ENCODE peak calls at places on chromosomes 7 and 10, in four cellular contexts. One of them, this sample, is unnamed.

GRCh38 chr7:2493205-2493604 is 17.0 kb upstream of the GRIFIN start:
- DNase-seq in DMS153: no peak
- DNase-seq in GDM1: no peak
- DNase-seq in endothelial cell: no peak
- DNase-seq in this sample: no peak

GRCh38 chr7:24284699-24285506 is 913 bp downstream of the NPY start:
- DNase-seq in DMS153: no peak
- DNase-seq in GDM1: no peak
- DNase-seq in endothelial cell: peak; percentile 43
- DNase-seq in this sample: no peak

GRCh38 chr7:138907849-138908248 is 73.3 kb downstream of the KIAA1549 start:
- DNase-seq in DMS153: no peak
- DNase-seq in GDM1: no peak
- DNase-seq in endothelial cell: no peak
- DNase-seq in this sample: no peak

GRCh38 chr10:17655567-17656146 is 11.7 kb downstream of the STAM start:
- DNase-seq in DMS153: no peak
- DNase-seq in GDM1: no peak
- DNase-seq in endothelial cell: no peak
- DNase-seq in this sample: peak; percentile 8

GRCh38 chr10:34576789-34577188 is 238.3 kb downstream of the PARD3 start:
- DNase-seq in DMS153: no peak
- DNase-seq in GDM1: no peak
- DNase-seq in endothelial cell: no peak
- DNase-seq in this sample: no peak

GRCh38 chr7:143965280-143965679 is 10.6 kb downstream of the OR2F1 start:
- DNase-seq in DMS153: no peak
- DNase-seq in GDM1: no peak
- DNase-seq in endothelial cell: no peak
- DNase-seq in this sample: no peak

GRCh38 chr7:107768263-107768662 is 24.3 kb downstream of the CBLL1 start:
- DNase-seq in DMS153: no peak
- DNase-seq in GDM1: no peak
- DNase-seq in endothelial cell: no peak
- DNase-seq in this sample: no peak

GRCh38 chr7:127616709-127617108 is 1.2 kb downstream of the PAX4 start:
- DNase-seq in DMS153: no peak
- DNase-seq in GDM1: no peak
- DNase-seq in endothelial cell: no peak
- DNase-seq in this sample: no peak

GRCh38 chr7:51213618-51214017 is 103.0 kb downstream of the COBL start:
- DNase-seq in DMS153: no peak
- DNase-seq in GDM1: no peak
- DNase-seq in endothelial cell: no peak
- DNase-seq in this sample: no peak

GRCh38 chr7:41476117-41476803 is 226.6 kb downstream of the INHBA start:
- DNase-seq in DMS153: no peak
- DNase-seq in GDM1: no peak
- DNase-seq in endothelial cell: no peak
- DNase-seq in this sample: no peak

GRCh38 chr10:58662314-58662713 is 149.6 kb downstream of the BICC1 start:
- DNase-seq in DMS153: no peak
- DNase-seq in GDM1: no peak
- DNase-seq in endothelial cell: no peak
- DNase-seq in this sample: peak; percentile 48

GRCh38 chr7:100369105-100369504 is 4.2 kb upstream of the PILRA start:
- DNase-seq in DMS153: no peak
- DNase-seq in GDM1: peak; percentile 88
- DNase-seq in endothelial cell: no peak
- DNase-seq in this sample: no peak

GRCh38 chr10:3873728-3874461 is 88.9 kb upstream of the KLF6 start:
- DNase-seq in DMS153: peak; percentile 35
- DNase-seq in GDM1: peak; percentile 43
- DNase-seq in endothelial cell: no peak
- DNase-seq in this sample: no peak

GRCh38 chr7:140214075-140214684 is 37.4 kb upstream of the KDM7A start:
- DNase-seq in DMS153: no peak
- DNase-seq in GDM1: no peak
- DNase-seq in endothelial cell: no peak
- DNase-seq in this sample: no peak

GRCh38 chr10:12250181-12250580 is 54.2 kb downstream of the CDC123 start:
- DNase-seq in DMS153: no peak
- DNase-seq in GDM1: no peak
- DNase-seq in endothelial cell: no peak
- DNase-seq in this sample: no peak

GRCh38 chr7:120941064-120941463 is 9.5 kb upstream of the ING3 start:
- DNase-seq in DMS153: no peak
- DNase-seq in GDM1: no peak
- DNase-seq in endothelial cell: no peak
- DNase-seq in this sample: no peak

GRCh38 chr7:105502173-105502572 is 19.9 kb downstream of the PUS7 start:
- DNase-seq in DMS153: no peak
- DNase-seq in GDM1: no peak
- DNase-seq in endothelial cell: no peak
- DNase-seq in this sample: no peak

GRCh38 chr10:123935680-123936079 is 44.1 kb upstream of the CPXM2 start:
- DNase-seq in DMS153: no peak
- DNase-seq in GDM1: no peak
- DNase-seq in endothelial cell: no peak
- DNase-seq in this sample: no peak

GRCh38 chr10:120581496-120581895 is 124.5 kb downstream of the PLPP4 start:
- DNase-seq in DMS153: no peak
- DNase-seq in GDM1: no peak
- DNase-seq in endothelial cell: no peak
- DNase-seq in this sample: no peak

GRCh38 chr10:21517134-21517982 is 8.1 kb downstream of the SKIDA1 start:
- DNase-seq in DMS153: peak; percentile 12
- DNase-seq in GDM1: no peak
- DNase-seq in endothelial cell: peak; percentile 31
- DNase-seq in this sample: peak; percentile 34

This sample was measured in Calu3.